ENCODE peak calls at places on chromosomes 2 and 18, in nine cellular contexts. B is MM.1S, O is neural progenitor cell, U is lower lobe of right lung, L is vagina, V is bronchial epithelial cell, R is aorta, T is endodermal cell, K is GM23338. E is an unnamed sample.

GRCh38 chr18:27363918-27364317 is 178.8 kb upstream of the CHST9 start:
- DNase-seq in B (no peak), O (no peak), U (no peak), L (no peak), V (peak; percentile 50), R (no peak), T (no peak), K (peak; percentile 46), E (peak; percentile 17)

GRCh38 chr18:21257383-21257782 is 15.4 kb downstream of the GREB1L start:
- DNase-seq in B (no peak), O (no peak), U (no peak), L (no peak), V (no peak), R (no peak), T (no peak), K (no peak), E (no peak)

GRCh38 chr18:75350440-75350839 is 77.1 kb downstream of the SMIM21 start:
- DNase-seq in B (no peak), O (peak; percentile 65), U (no peak), L (no peak), V (no peak), R (no peak), T (peak; percentile 71), K (peak; percentile 50), E (no peak)

GRCh38 chr2:229226372-229226771 is 44.7 kb downstream of the PID1 start:
- DNase-seq in B (no peak), O (no peak), U (no peak), L (no peak), V (no peak), R (no peak), T (no peak), K (no peak), E (no peak)

GRCh38 chr18:73365018-73365417 is 497.2 kb upstream of the NETO1 start:
- DNase-seq in B (no peak), O (no peak), U (no peak), L (no peak), V (no peak), R (no peak), T (no peak), K (no peak), E (no peak)

GRCh38 chr2:134455426-134455825 is 201.6 kb downstream of the MGAT5 start:
- DNase-seq in B (no peak), O (no peak), U (no peak), L (no peak), V (no peak), R (peak; percentile 69), T (peak; percentile 16), K (no peak), E (no peak)

GRCh38 chr18:32435631-32436500 is 34.8 kb downstream of the GAREM1 start:
- DNase-seq in B (no peak), O (no peak), U (no peak), L (no peak), V (no peak), R (no peak), T (peak; percentile 46), K (no peak), E (no peak)

GRCh38 chr2:145691659-145692058 is 1171.7 kb upstream of the ZEB2 start:
- DNase-seq in B (no peak), O (no peak), U (no peak), L (no peak), V (no peak), R (no peak), T (no peak), K (no peak), E (no peak)

GRCh38 chr2:42138163-42139016 is 30.8 kb upstream of the EML4 start:
- DNase-seq in B (no peak), O (no peak), U (no peak), L (no peak), V (peak; percentile 74), R (no peak), T (no peak), K (no peak), E (no peak)

GRCh38 chr18:32919799-32920198 is 147.0 kb upstream of the KLHL14 start:
- DNase-seq in B (peak; percentile 79), O (peak; percentile 83), U (no peak), L (no peak), V (peak; percentile 49), R (no peak), T (peak; percentile 87), K (peak; percentile 92), E (peak; percentile 68)

GRCh38 chr2:152132321-152132720 is 33.5 kb upstream of the CACNB4 start:
- DNase-seq in B (no peak), O (no peak), U (no peak), L (no peak), V (no peak), R (no peak), T (no peak), K (no peak), E (no peak)

GRCh38 chr2:230888824-230889400 is 24.2 kb downstream of the ITM2C start:
- DNase-seq in B (no peak), O (no peak), U (peak; percentile 19), L (no peak), V (no peak), R (peak; percentile 39), T (no peak), K (no peak), E (no peak)

GRCh38 chr2:101387151-101387807 is at the start of gene CREG2:
- DNase-seq in B (no peak), O (peak; percentile 91), U (peak; percentile 77), L (no peak), V (peak; percentile 30), R (peak; percentile 85), T (peak; percentile 89), K (peak; percentile 85), E (peak; percentile 95)

GRCh38 chr2:26469092-26469710 is 8.7 kb downstream of the OTOF start:
- DNase-seq in B (peak; percentile 84), O (peak; percentile 79), U (peak; percentile 77), L (no peak), V (peak; percentile 48), R (no peak), T (peak; percentile 94), K (peak; percentile 90), E (peak; percentile 90)

GRCh38 chr18:48749768-48750167 is 201.0 kb downstream of the SMAD7 start:
- DNase-seq in B (no peak), O (no peak), U (no peak), L (no peak), V (no peak), R (peak; percentile 93), T (no peak), K (no peak), E (no peak)

GRCh38 chr2:200352631-200353030 is 46.1 kb downstream of the SPATS2L start:
- DNase-seq in B (no peak), O (peak; percentile 49), U (no peak), L (no peak), V (peak; percentile 84), R (no peak), T (no peak), K (no peak), E (no peak)

GRCh38 chr18:13831864-13832508 is 8.0 kb downstream of the MC5R start:
- DNase-seq in B (no peak), O (peak; percentile 35), U (no peak), L (no peak), V (peak; percentile 17), R (no peak), T (peak; percentile 61), K (peak; percentile 72), E (peak; percentile 63)

GRCh38 chr18:8828798-8829197 is 123.4 kb downstream of the MTCL1 start:
- DNase-seq in B (no peak), O (no peak), U (peak; percentile 68), L (no peak), V (no peak), R (no peak), T (no peak), K (no peak), E (no peak)

DNA sequence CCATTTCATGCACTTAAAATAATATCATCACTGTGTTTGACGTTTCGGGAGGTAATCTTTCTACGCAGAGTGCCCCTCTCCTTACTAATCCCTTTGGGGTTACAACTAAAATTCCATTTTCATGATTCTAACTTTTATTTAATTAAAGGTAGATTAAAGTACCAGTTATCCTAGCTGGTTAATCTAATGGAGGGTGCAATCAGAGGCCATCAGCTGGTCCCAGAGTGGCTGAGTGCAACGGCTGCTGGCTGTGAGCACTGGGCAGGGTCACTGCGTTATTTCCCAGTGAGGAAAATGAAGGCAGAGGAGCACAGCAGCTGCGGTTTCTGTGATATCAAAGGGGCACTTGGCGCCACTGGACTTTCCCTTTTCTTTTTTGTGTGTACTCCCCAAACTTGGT is 12.1 kb downstream of the SCYGR4 start:
- DNase-seq in B (no peak), O (no peak), U (no peak), L (no peak), V (no peak), R (no peak), T (no peak), K (no peak), E (no peak)
- H3K4me3 ChIP-seq in B (no peak overlapping the region), O (no peak overlapping the region), U (no peak overlapping the region), L (no peak overlapping the region), V (no peak overlapping the region), R (no peak overlapping the region), T (no peak overlapping the region), K (no peak overlapping the region), E (no peak overlapping the region)

GRCh38 chr18:63410792-63411191 is 11.5 kb downstream of the VPS4B start:
- DNase-seq in B (no peak), O (no peak), U (no peak), L (no peak), V (peak; percentile 66), R (no peak), T (no peak), K (no peak), E (no peak)
- H3K36me3 ChIP-seq in B (peaks cover 11% of the 10 kb centered on the region), O (peaks cover 8% of the 10 kb centered on the region), U (peaks cover 82% of the 10 kb centered on the region), L (no peaks in the 10 kb centered on the region), V (peaks cover 10% of the 10 kb centered on the region), R (no peaks in the 10 kb centered on the region), T (peaks cover 80% of the 10 kb centered on the region), K (peaks cover 15% of the 10 kb centered on the region), E (peaks cover 1% of the 10 kb centered on the region)

GRCh38 chr18:57426187-57426586 is 9.0 kb upstream of the ONECUT2 start:
- DNase-seq in B (peak; percentile 96), O (no peak), U (no peak), L (no peak), V (no peak), R (no peak), T (no peak), K (no peak), E (no peak)
- H3K27me3 ChIP-seq in B (no peaks in the 10 kb centered on the region), O (peaks cover 100% of the 10 kb centered on the region), U (peaks cover 67% of the 10 kb centered on the region), L (peaks cover 4% of the 10 kb centered on the region), V (peaks cover 37% of the 10 kb centered on the region), R (peaks cover 6% of the 10 kb centered on the region), T (peaks cover 79% of the 10 kb centered on the region), K (peaks cover 73% of the 10 kb centered on the region), E (peaks cover 53% of the 10 kb centered on the region)

GRCh38 chr18:9961031-9961430 is 47.2 kb downstream of the VAPA start:
- DNase-seq in B (no peak), O (no peak), U (no peak), L (no peak), V (no peak), R (no peak), T (no peak), K (no peak), E (no peak)

GRCh38 chr18:9959564-9959963 is 45.7 kb downstream of the VAPA start:
- DNase-seq in B (no peak), O (no peak), U (no peak), L (no peak), V (no peak), R (no peak), T (no peak), K (no peak), E (no peak)

GRCh38 chr18:9965711-9966624 is 52.2 kb downstream of the VAPA start:
- DNase-seq in B (no peak), O (no peak), U (no peak), L (no peak), V (peak; percentile 56), R (no peak), T (peak; percentile 47), K (no peak), E (no peak)

GRCh38 chr18:9958861-9959399 is 45.1 kb downstream of the VAPA start:
- DNase-seq in B (no peak), O (no peak), U (no peak), L (no peak), V (no peak), R (no peak), T (no peak), K (no peak), E (no peak)

GRCh38 chr18:9960263-9960904 is 46.6 kb downstream of the VAPA start:
- DNase-seq in B (no peak), O (no peak), U (no peak), L (no peak), V (no peak), R (no peak), T (no peak), K (no peak), E (no peak)
- H3K4me3 ChIP-seq in B (no peak overlapping the region), O (no peak overlapping the region), U (no peak overlapping the region), L (no peak overlapping the region), V (no peak overlapping the region), R (no peak overlapping the region), T (no peak overlapping the region), K (no peak overlapping the region), E (no peak overlapping the region)